ENCODE peak calls at places on chromosomes 6 and 20, in four cellular contexts. One of them, this sample, is unnamed.

GRCh38 chr6:12026120-12026519 is 14.0 kb downstream of the HIVEP1 start:
- DNase-seq in NCI-H1105 treated with DMSO at 0.1 percent for 48 hours: no peak
- DNase-seq in A673: peak; percentile 15
- DNase-seq in GM10248: no peak
- DNase-seq in this sample: no peak

GRCh38 chr6:147564556-147564955 is 56.1 kb downstream of the SAMD5 start:
- DNase-seq in NCI-H1105 treated with DMSO at 0.1 percent for 48 hours: no peak
- DNase-seq in A673: no peak
- DNase-seq in GM10248: no peak
- DNase-seq in this sample: peak; percentile 62

GRCh38 chr6:17178754-17179153 is 76.9 kb downstream of the STMND1 start:
- DNase-seq in A673: no peak
- DNase-seq in GM10248: no peak
- DNase-seq in NCI-H1105 treated with DMSO at 0.1 percent for 48 hours: peak; percentile 29
- DNase-seq in this sample: no peak

GRCh38 chr6:36777806-36778205 is 61.4 kb downstream of the CPNE5 start:
- DNase-seq in NCI-H1105 treated with DMSO at 0.1 percent for 48 hours: no peak
- DNase-seq in A673: no peak
- DNase-seq in GM10248: no peak
- DNase-seq in this sample: no peak

GRCh38 chr6:23994013-23994412 is 132.0 kb upstream of the NRSN1 start:
- DNase-seq in GM10248: no peak
- DNase-seq in NCI-H1105 treated with DMSO at 0.1 percent for 48 hours: no peak
- DNase-seq in A673: no peak
- DNase-seq in this sample: no peak

GRCh38 chr20:40970218-40970617 is 58.4 kb upstream of the TOP1 start:
- DNase-seq in GM10248: no peak
- DNase-seq in A673: no peak
- DNase-seq in NCI-H1105 treated with DMSO at 0.1 percent for 48 hours: no peak
- DNase-seq in this sample: no peak

GRCh38 chr6:161222706-161223234 is 51.1 kb downstream of the AGPAT4 start:
- DNase-seq in GM10248: no peak
- DNase-seq in NCI-H1105 treated with DMSO at 0.1 percent for 48 hours: no peak
- DNase-seq in A673: no peak
- DNase-seq in this sample: no peak

GRCh38 chr6:109713097-109713496 is 22.0 kb downstream of the FIG4 start:
- DNase-seq in A673: no peak
- DNase-seq in NCI-H1105 treated with DMSO at 0.1 percent for 48 hours: no peak
- DNase-seq in GM10248: no peak
- DNase-seq in this sample: peak; percentile 38

GRCh38 chr20:61397790-61398189 is 145.7 kb downstream of the CDH4 start:
- DNase-seq in A673: no peak
- DNase-seq in NCI-H1105 treated with DMSO at 0.1 percent for 48 hours: no peak
- DNase-seq in GM10248: no peak
- DNase-seq in this sample: no peak

GRCh38 chr6:12060780-12061619 is 48.9 kb downstream of the HIVEP1 start:
- DNase-seq in NCI-H1105 treated with DMSO at 0.1 percent for 48 hours: no peak
- DNase-seq in GM10248: peak; percentile 74
- DNase-seq in A673: no peak
- DNase-seq in this sample: no peak

GRCh38 chr6:45930419-45931059 is 85.1 kb downstream of the CLIC5 start:
- DNase-seq in NCI-H1105 treated with DMSO at 0.1 percent for 48 hours: peak; percentile 60
- DNase-seq in GM10248: peak; percentile 68
- DNase-seq in A673: peak; percentile 68
- DNase-seq in this sample: peak; percentile 26

GRCh38 chr6:92945799-92946198 is 473.6 kb downstream of the EPHA7 start:
- DNase-seq in A673: no peak
- DNase-seq in GM10248: no peak
- DNase-seq in NCI-H1105 treated with DMSO at 0.1 percent for 48 hours: no peak
- DNase-seq in this sample: peak; percentile 30

GRCh38 chr20:54515788-54516324 is 40.5 kb downstream of the DOK5 start:
- DNase-seq in A673: no peak
- DNase-seq in GM10248: no peak
- DNase-seq in NCI-H1105 treated with DMSO at 0.1 percent for 48 hours: no peak
- DNase-seq in this sample: no peak

GRCh38 chr20:3406481-3407425 is 716 bp downstream of the DNAAF9 start:
- DNase-seq in GM10248: no peak
- DNase-seq in A673: peak; percentile 65
- DNase-seq in NCI-H1105 treated with DMSO at 0.1 percent for 48 hours: no peak
- DNase-seq in this sample: peak; percentile 76

GRCh38 chr6:136751478-136751956 is 40.8 kb downstream of the MAP3K5 start:
- DNase-seq in GM10248: peak; percentile 64
- DNase-seq in A673: no peak
- DNase-seq in NCI-H1105 treated with DMSO at 0.1 percent for 48 hours: no peak
- DNase-seq in this sample: peak; percentile 54

GRCh38 chr6:146829792-146830565 is 231.2 kb downstream of the ADGB start:
- DNase-seq in GM10248: no peak
- DNase-seq in NCI-H1105 treated with DMSO at 0.1 percent for 48 hours: no peak
- DNase-seq in A673: no peak
- DNase-seq in this sample: no peak

GRCh38 chr20:51374961-51375360 is 167.6 kb downstream of the NFATC2 start:
- DNase-seq in A673: no peak
- DNase-seq in GM10248: no peak
- DNase-seq in NCI-H1105 treated with DMSO at 0.1 percent for 48 hours: no peak
- DNase-seq in this sample: no peak

GRCh38 chr20:41249781-41250281 is 67.7 kb downstream of the ZHX3 start:
- DNase-seq in NCI-H1105 treated with DMSO at 0.1 percent for 48 hours: no peak
- DNase-seq in GM10248: peak; percentile 45
- DNase-seq in A673: peak; percentile 37
- DNase-seq in this sample: peak; percentile 81

GRCh38 chr6:119090256-119090655 is 11.8 kb upstream of the FAM184A start:
- DNase-seq in A673: no peak
- DNase-seq in NCI-H1105 treated with DMSO at 0.1 percent for 48 hours: no peak
- DNase-seq in GM10248: no peak
- DNase-seq in this sample: peak; percentile 11

GRCh38 chr6:273441-274111 is 18.7 kb upstream of the DUSP22 start:
- DNase-seq in GM10248: no peak
- DNase-seq in A673: no peak
- DNase-seq in NCI-H1105 treated with DMSO at 0.1 percent for 48 hours: no peak
- DNase-seq in this sample: no peak

GRCh38 chr6:4388675-4389074 is 253.3 kb upstream of the ECI2 start:
- DNase-seq in NCI-H1105 treated with DMSO at 0.1 percent for 48 hours: no peak
- DNase-seq in GM10248: no peak
- DNase-seq in A673: no peak
- DNase-seq in this sample: peak; percentile 77

GRCh38 chr20:51457281-51457932 is 85.1 kb downstream of the NFATC2 start:
- DNase-seq in A673: peak; percentile 25
- DNase-seq in NCI-H1105 treated with DMSO at 0.1 percent for 48 hours: no peak
- DNase-seq in GM10248: no peak
- DNase-seq in this sample: peak; percentile 88

GRCh38 chr20:32072168-32072721 is 20.2 kb downstream of the HCK start:
- DNase-seq in NCI-H1105 treated with DMSO at 0.1 percent for 48 hours: no peak
- DNase-seq in A673: no peak
- DNase-seq in GM10248: no peak
- DNase-seq in this sample: no peak

GRCh38 chr6:1624071-1624847 is 14.5 kb downstream of the FOXC1 start:
- DNase-seq in GM10248: peak; percentile 74
- DNase-seq in A673: peak; percentile 45
- DNase-seq in NCI-H1105 treated with DMSO at 0.1 percent for 48 hours: no peak
- DNase-seq in this sample: no peak

GRCh38 chr6:73727114-73727513 is 31.1 kb downstream of the CD109 start:
- DNase-seq in GM10248: no peak
- DNase-seq in NCI-H1105 treated with DMSO at 0.1 percent for 48 hours: no peak
- DNase-seq in A673: no peak
- DNase-seq in this sample: no peak

GRCh38 chr20:61042501-61043385 is 209.3 kb upstream of the CDH4 start:
- DNase-seq in A673: no peak
- DNase-seq in NCI-H1105 treated with DMSO at 0.1 percent for 48 hours: no peak
- DNase-seq in GM10248: no peak
- DNase-seq in this sample: no peak

GRCh38 chr6:42148058-42148457 is 5.6 kb upstream of the C6orf132 start:
- DNase-seq in A673: no peak
- DNase-seq in NCI-H1105 treated with DMSO at 0.1 percent for 48 hours: no peak
- DNase-seq in GM10248: no peak
- DNase-seq in this sample: no peak

GRCh38 chr6:15483060-15483459 is 179.8 kb downstream of the DTNBP1 start:
- DNase-seq in GM10248: no peak
- DNase-seq in A673: no peak
- DNase-seq in NCI-H1105 treated with DMSO at 0.1 percent for 48 hours: no peak
- DNase-seq in this sample: peak; percentile 52

This sample was measured in foreskin fibroblast.